ENCODE peak calls at places on chromosomes 11 and 22, in seven cellular contexts. I is H54, Q is PC-3, A is NCI-H2029, D is activated T-cell treated with anti-CD3 and anti-CD28 coated beads for 24 hours, Y is posterior vena cava, H is GM23248. K is an unnamed sample.

GRCh38 chr11:66868726-66869291 is 11.9 kb downstream of the LRFN4 start:
- DNase-seq in I (no peak), Q (peak; percentile 87), A (no peak), D (peak; percentile 72), Y (no peak), H (no peak), K (peak; percentile 94)

GRCh38 chr11:44304091-44305084 is 5.6 kb downstream of the ALX4 start:
- DNase-seq in I (no peak), Q (no peak), A (no peak), D (no peak), Y (no peak), H (peak; percentile 30), K (no peak)

GRCh38 chr11:3220521-3221407 is 2.2 kb upstream of the MRGPRG start:
- DNase-seq in I (no peak), Q (no peak), A (no peak), D (no peak), Y (peak; percentile 72), H (no peak), K (peak; percentile 5)

GRCh38 chr11:116879789-116880402 is 42.5 kb upstream of the APOA1 start:
- DNase-seq in I (peak; percentile 26), Q (peak; percentile 86), A (peak; percentile 37), D (no peak), Y (no peak), H (peak; percentile 88), K (peak; percentile 54)

GRCh38 chr22:29478326-29479276 is 1.4 kb upstream of the NEFH start:
- DNase-seq in I (peak; percentile 49), Q (no peak), A (no peak), D (no peak), Y (no peak), H (peak; percentile 51), K (no peak)

GRCh38 chr11:3942160-3942955 is 86.9 kb downstream of the STIM1 start:
- DNase-seq in I (no peak), Q (no peak), A (peak; percentile 29), D (no peak), Y (no peak), H (no peak), K (no peak)

GRCh38 chr22:21760640-21761039 is 25.0 kb upstream of the YPEL1 start:
- DNase-seq in I (no peak), Q (peak; percentile 8), A (peak; percentile 8), D (no peak), Y (no peak), H (peak; percentile 46), K (no peak)

GRCh38 chr22:19671316-19671715 is 43.0 kb upstream of the SEPTIN5 start:
- DNase-seq in I (no peak), Q (no peak), A (no peak), D (no peak), Y (no peak), H (no peak), K (no peak)

GRCh38 chr11:11071483-11071882 is 213.6 kb upstream of the ZBED5 start:
- DNase-seq in I (no peak), Q (no peak), A (no peak), D (no peak), Y (no peak), H (no peak), K (no peak)

GRCh38 chr22:45777046-45777851 is 105.6 kb downstream of the ATXN10 start:
- DNase-seq in I (no peak), Q (peak; percentile 83), A (no peak), D (no peak), Y (no peak), H (peak; percentile 45), K (no peak)

GRCh38 chr11:65637794-65638317 is at the start of gene SIPA1:
- DNase-seq in I (peak; percentile 97), Q (peak; percentile 91), A (peak; percentile 47), D (peak; percentile 70), Y (peak; percentile 93), H (peak; percentile 88), K (peak; percentile 87)

GRCh38 chr11:121560251-121560650 is 107.5 kb upstream of the SORL1-AS1 start:
- DNase-seq in I (no peak), Q (no peak), A (no peak), D (no peak), Y (no peak), H (no peak), K (no peak)

GRCh38 chr22:29326481-29326880 is 11.0 kb upstream of the RASL10A start:
- DNase-seq in I (no peak), Q (no peak), A (no peak), D (no peak), Y (no peak), H (no peak), K (no peak)

GRCh38 chr11:102061276-102061675 is 14.0 kb downstream of the CFAP300 start:
- DNase-seq in I (no peak), Q (no peak), A (no peak), D (no peak), Y (no peak), H (peak; percentile 30), K (no peak)

GRCh38 chr22:38450234-38450797 is 4.7 kb downstream of the KCNJ4 start:
- DNase-seq in I (no peak), Q (no peak), A (no peak), D (no peak), Y (no peak), H (no peak), K (no peak)

GRCh38 chr11:12862761-12863469 is 146.2 kb upstream of the RASSF10 start:
- DNase-seq in I (peak; percentile 29), Q (no peak), A (no peak), D (no peak), Y (no peak), H (peak; percentile 81), K (no peak)

GRCh38 chr11:97072420-97072819 is 682.6 kb downstream of the JRKL start:
- DNase-seq in I (no peak), Q (no peak), A (no peak), D (no peak), Y (no peak), H (no peak), K (no peak)

GRCh38 chr11:118277312-118277711 is 13.2 kb upstream of the MPZL2 start:
- DNase-seq in I (peak; percentile 19), Q (peak; percentile 93), A (no peak), D (no peak), Y (no peak), H (peak; percentile 36), K (no peak)

GRCh38 chr11:121437018-121437685 is 15.0 kb upstream of the SORL1 start:
- DNase-seq in I (no peak), Q (peak; percentile 58), A (no peak), D (no peak), Y (no peak), H (peak; percentile 55), K (no peak)

GRCh38 chr11:65903068-65903481 is 2.9 kb upstream of the FOSL1 start:
- DNase-seq in I (no peak), Q (peak; percentile 96), A (no peak), D (no peak), Y (no peak), H (peak; percentile 95), K (no peak)

GRCh38 chr11:14042686-14043440 is 80.3 kb downstream of the SPON1 start:
- DNase-seq in I (no peak), Q (no peak), A (no peak), D (no peak), Y (no peak), H (no peak), K (no peak)

GRCh38 chr11:8357505-8357888 is 93.8 kb upstream of the LMO1 start:
- DNase-seq in I (no peak), Q (no peak), A (no peak), D (no peak), Y (no peak), H (no peak), K (no peak)

K was measured in GM19239.